ENCODE peak calls at places on chromosome X, in six cellular contexts. S is sigmoid colon; L is HCT116; X is GM23248; U is naive thymus-derived CD4-positive, alpha-beta T cell; T is breast epithelium. K is an unnamed sample.

GRCh38 chrX:142873214-142873613 is 152.5 kb upstream of the SPANXN4 start:
- DNase-seq in S (no peak), L (no peak), X (no peak), U (no peak), T (no peak), K (no peak)

GRCh38 chrX:51728202-51728601 is 15.0 kb upstream of the GSPT2 start:
- DNase-seq in S (no peak), L (no peak), X (no peak), U (no peak), T (no peak), K (no peak)

GRCh38 chrX:43953218-43953617 is 20.0 kb downstream of the NDP start:
- DNase-seq in S (no peak), L (no peak), X (peak), U (no peak), T (no peak), K (no peak)

GRCh38 chrX:105483011-105483410 is 262.5 kb upstream of the TEX13A start:
- DNase-seq in S (no peak), L (no peak), X (no peak), U (no peak), T (no peak), K (peak)

GRCh38 chrX:140836874-140837273 is 127.3 kb downstream of the LINC00632 start:
- DNase-seq in S (no peak), L (no peak), X (no peak), U (no peak), T (no peak), K (no peak)

GRCh38 chrX:129641941-129642340 is 12.8 kb downstream of the APLN start:
- DNase-seq in S (no peak), L (no peak), X (peak), U (no peak), T (no peak), K (no peak)

GRCh38 chrX:151723156-151723760 is 7.4 kb downstream of the FATE1 start:
- DNase-seq in S (no peak), L (no peak), X (no peak), U (no peak), T (no peak), K (no peak)

GRCh38 chrX:130680164-130681035 is 222.6 kb downstream of the ENOX2 start:
- DNase-seq in S (no peak), L (no peak), X (peak), U (no peak), T (no peak), K (no peak)

GRCh38 chrX:50680990-50681389 is 133.0 kb downstream of the SHROOM4 start:
- DNase-seq in S (no peak), L (no peak), X (peak), U (no peak), T (no peak), K (no peak)

GRCh38 chrX:103531002-103531401 is 11.7 kb upstream of the RAB40A start:
- DNase-seq in S (no peak), L (no peak), X (peak), U (no peak), T (no peak), K (no peak)

GRCh38 chrX:46967547-46967946 is 55.3 kb downstream of the JADE3 start:
- DNase-seq in S (no peak), L (no peak), X (peak), U (no peak), T (no peak), K (no peak)

GRCh38 chrX:43000121-43000520 is 222.2 kb upstream of the PPP1R2C start:
- DNase-seq in S (no peak), L (no peak), X (no peak), U (no peak), T (no peak), K (no peak)

GRCh38 chrX:48789366-48790220 is 3.2 kb downstream of the GATA1 start:
- DNase-seq in S (no peak), L (no peak), X (no peak), U (no peak), T (no peak), K (no peak)

GRCh38 chrX:56803849-56804681 is 75.0 kb downstream of the NBDY start:
- DNase-seq in S (no peak), L (no peak), X (peak), U (no peak), T (no peak), K (no peak)
- H3K27ac ChIP-seq in S (peak), L (no peak), X (no peak), U (peak), T (peak), K (no peak)

GRCh38 chrX:41412261-41413167 is 34.6 kb upstream of the NYX start:
- DNase-seq in S (no peak), L (no peak), X (no peak), U (no peak), T (no peak), K (no peak)
- H3K27ac ChIP-seq in S (no peak), L (no peak), X (no peak), U (no peak), T (no peak), K (no peak)

GRCh38 chrX:120014354-120015129 is 62.9 kb downstream of the RHOXF2B start:
- DNase-seq in S (no peak), L (no peak), X (no peak), U (no peak), T (no peak), K (no peak)

GRCh38 chrX:120021927-120022326 is 55.6 kb downstream of the RHOXF2B start:
- DNase-seq in S (no peak), L (no peak), X (no peak), U (no peak), T (no peak), K (no peak)

GRCh38 chrX:120020305-120020704 is 57.2 kb downstream of the RHOXF2B start:
- DNase-seq in S (no peak), L (no peak), X (no peak), U (no peak), T (no peak), K (no peak)

GRCh38 chrX:120015145-120016067 is 62.1 kb downstream of the RHOXF2B start:
- DNase-seq in S (no peak), L (no peak), X (peak), U (no peak), T (no peak), K (no peak)

GRCh38 chrX:120016068-120016441 is 61.4 kb downstream of the RHOXF2B start:
- DNase-seq in S (no peak), L (no peak), X (no peak), U (no peak), T (no peak), K (no peak)
- H3K27ac ChIP-seq in S (no peak), L (no peak), X (no peak), U (no peak), T (no peak), K (no peak)

DNA sequence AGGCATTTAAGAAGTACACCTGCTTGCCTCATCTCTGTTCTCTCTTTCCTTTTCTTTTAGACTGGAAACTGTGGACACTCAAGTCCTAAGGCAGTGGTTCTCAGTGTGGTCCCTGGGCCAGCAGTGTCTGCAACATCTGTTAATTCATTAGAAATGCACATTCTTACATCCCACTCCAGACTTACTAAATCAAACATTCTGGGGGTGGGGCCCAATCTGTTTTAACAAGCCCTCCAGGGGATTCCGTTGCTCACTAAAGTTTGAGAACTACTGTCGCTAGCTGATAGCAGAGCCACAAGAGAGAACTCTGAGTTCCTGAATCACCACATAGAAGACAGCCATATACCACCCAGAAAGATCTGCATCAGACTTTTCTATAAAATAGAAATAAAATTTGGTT is 430.6 kb downstream of the BCOR start:
- DNase-seq in S (no peak), L (no peak), X (no peak), U (no peak), T (no peak), K (no peak)
- H3K27ac ChIP-seq in S (no peak), L (no peak), X (no peak), U (no peak), T (no peak), K (no peak)

GRCh38 chrX:21831496-21831895 is 7.9 kb upstream of the MBTPS2 start:
- DNase-seq in S (no peak), L (no peak), X (no peak), U (no peak), T (no peak), K (no peak)
- H3K27ac ChIP-seq in S (no peak), L (no peak), X (no peak), U (no peak), T (no peak), K (no peak)

GRCh38 chrX:152958524-152959465 is 35.1 kb downstream of the PNMA5 start:
- DNase-seq in S (peak), L (peak), X (peak), U (peak), T (peak), K (no peak)
- H3K27ac ChIP-seq in S (peak), L (peak), X (peak), U (peak), T (peak), K (peak)

DNA sequence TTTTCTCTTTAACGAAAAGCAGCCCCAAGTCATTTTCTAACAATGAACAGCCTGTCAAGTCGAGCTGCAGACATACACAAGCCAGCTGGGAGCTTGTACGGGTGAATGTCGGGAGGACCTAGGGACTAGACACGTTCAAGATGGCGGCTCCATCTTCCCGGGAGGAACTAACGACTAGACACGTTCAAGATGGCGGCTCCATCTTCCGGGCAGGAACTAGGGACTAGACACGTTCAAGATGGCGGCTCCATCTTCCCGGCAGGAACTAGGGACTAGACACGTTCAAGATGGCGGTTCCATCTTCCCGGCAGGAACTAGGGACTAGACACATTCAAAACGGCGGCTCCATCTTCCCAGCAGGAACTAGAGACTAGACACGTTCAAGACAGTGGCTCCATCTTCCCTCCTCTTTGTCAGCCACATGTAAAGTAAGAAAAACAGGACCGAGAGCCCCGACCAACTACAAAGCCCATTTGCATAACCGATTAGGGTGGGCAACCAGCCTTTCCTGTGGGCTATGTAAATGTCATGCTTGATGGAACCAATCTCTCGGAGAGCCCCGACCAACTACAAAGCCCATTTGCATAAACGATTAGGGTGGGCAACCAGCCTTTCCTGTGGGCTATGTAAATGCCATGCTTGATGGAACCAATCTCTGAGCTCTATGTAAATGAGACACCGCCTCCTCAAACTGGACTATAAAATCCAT is 175.5 kb downstream of the DHRSX start:
- DNase-seq in S (peak), L (no peak), X (no peak), U (peak), T (peak), K (no peak)
- H3K27ac ChIP-seq in S (peak), L (no peak), X (no peak), U (no peak), T (peak), K (no peak)

DNA sequence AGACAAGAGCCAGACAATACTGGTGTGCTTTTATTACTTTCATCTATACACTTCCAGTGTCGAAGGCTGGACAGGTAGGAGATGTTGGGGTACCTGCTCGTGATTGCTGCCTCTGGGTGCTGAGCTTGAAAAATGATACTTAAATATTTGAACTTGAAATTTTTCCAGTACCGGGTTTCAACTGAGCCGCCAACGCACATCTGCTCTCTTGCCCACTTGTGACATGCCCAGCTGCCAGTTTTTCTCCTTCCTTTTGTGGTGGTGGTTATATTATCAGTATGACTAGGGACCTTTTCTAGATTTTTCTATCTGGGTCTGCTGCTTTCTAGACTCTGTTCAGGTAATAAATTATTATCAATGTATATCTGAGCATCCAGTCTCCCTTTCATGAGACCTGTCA is 3.4 kb downstream of the OGT start:
- DNase-seq in S (no peak), L (no peak), X (peak), U (no peak), T (no peak), K (no peak)
- H3K27ac ChIP-seq in S (peak), L (no peak), X (peak), U (peak), T (no peak), K (no peak)

GRCh38 chrX:24692305-24692704 is 1.4 kb upstream of the POLA1 start:
- DNase-seq in S (no peak), L (no peak), X (no peak), U (no peak), T (no peak), K (no peak)

GRCh38 chrX:24694825-24695224 is 1.1 kb downstream of the POLA1 start:
- DNase-seq in S (no peak), L (no peak), X (peak), U (no peak), T (no peak), K (no peak)

GRCh38 chrX:24696241-24696640 is 2.5 kb downstream of the POLA1 start:
- DNase-seq in S (no peak), L (no peak), X (no peak), U (no peak), T (no peak), K (no peak)

DNA sequence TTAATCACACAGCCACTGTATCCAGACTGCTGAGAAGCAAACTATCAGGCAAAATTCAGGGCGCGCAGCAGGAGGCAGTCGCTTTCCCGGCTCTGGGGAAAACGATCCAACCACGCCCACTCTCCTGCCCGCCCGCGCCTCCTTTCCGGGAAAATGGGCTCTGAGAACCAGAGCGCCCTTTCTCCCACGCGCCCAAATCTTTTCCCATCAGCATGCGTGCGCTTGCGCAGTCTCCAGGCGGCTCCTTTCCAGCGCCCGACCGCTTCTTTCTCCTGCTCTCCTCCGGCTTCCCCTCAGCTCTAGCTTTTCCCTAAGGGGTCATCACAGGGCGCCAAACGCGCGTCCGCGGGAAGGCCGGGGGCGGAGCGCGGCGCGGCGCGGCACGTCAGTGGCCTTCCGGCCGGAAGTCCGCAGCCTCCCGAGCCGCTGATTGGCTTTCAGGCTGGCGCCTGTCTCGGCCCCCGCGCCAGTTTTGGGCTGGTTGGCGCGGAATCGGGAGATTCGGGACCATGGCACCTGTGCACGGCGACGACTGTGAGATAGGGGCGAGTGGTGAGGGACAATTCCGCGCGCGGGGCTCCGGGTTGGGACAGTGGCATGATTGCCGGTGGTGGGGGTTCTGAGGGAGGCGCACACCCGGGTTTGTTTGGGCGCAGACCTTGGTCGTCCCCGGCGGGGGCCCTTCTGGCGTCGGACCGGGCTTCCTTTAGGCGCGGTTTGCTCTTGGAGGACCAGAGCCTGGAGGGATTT is at the start of gene POLA1:
- DNase-seq in S (peak), L (peak), X (peak), U (peak), T (peak), K (peak)
- H3K27ac ChIP-seq in S (peak), L (peak), X (peak), U (peak), T (peak), K (peak)

GRCh38 chrX:115589419-115589818 is 28.4 kb downstream of the PLS3 start:
- DNase-seq in S (no peak), L (no peak), X (peak), U (no peak), T (no peak), K (peak)
- H3K27ac ChIP-seq in S (no peak), L (no peak), X (no peak), U (no peak), T (no peak), K (peak)